ENCODE peak calls at places on chromosomes 1 and 21, in five cellular contexts. W is transverse colon, N is mesendoderm, K is esophagus squamous epithelium, V is ovary. A is an unnamed sample.

GRCh38 chr1:115426271-115426771 is 88.3 kb upstream of the NGF start:
- DNase-seq in W (no peak), N (peak; percentile 80), K (no peak), V (peak; percentile 38), A (peak; percentile 53)

GRCh38 chr1:1540015-1540816 is at the start of gene TMEM240:
- DNase-seq in W (peak; percentile 68), N (peak; percentile 84), K (no peak), V (peak; percentile 88), A (peak; percentile 62)

GRCh38 chr21:29181799-29182470 is 51.5 kb downstream of the MAP3K7CL start:
- DNase-seq in W (peak; percentile 48), N (peak; percentile 23), K (no peak), V (peak; percentile 26), A (no peak)

GRCh38 chr1:219990782-219991510 is 55.4 kb downstream of the EPRS1 start:
- DNase-seq in W (no peak), N (peak; percentile 28), K (no peak), V (no peak), A (no peak)

GRCh38 chr1:22808186-22808845 is 97.7 kb downstream of the EPHB2 start:
- DNase-seq in W (no peak), N (no peak), K (no peak), V (no peak), A (no peak)

GRCh38 chr1:18700530-18700929 is 69.9 kb downstream of the PAX7 start:
- DNase-seq in W (no peak), N (no peak), K (no peak), V (no peak), A (no peak)

GRCh38 chr1:149917590-149918144 is at the start of gene SV2A:
- DNase-seq in W (peak; percentile 53), N (peak; percentile 89), K (no peak), V (peak; percentile 61), A (no peak)

GRCh38 chr21:44399151-44399954 is 45.9 kb downstream of the TRPM2 start:
- DNase-seq in W (no peak), N (no peak), K (no peak), V (no peak), A (no peak)

GRCh38 chr1:57908471-57908870 is 484.6 kb upstream of the DAB1 start:
- DNase-seq in W (no peak), N (no peak), K (no peak), V (no peak), A (no peak)

GRCh38 chr1:68112835-68113243 is 62.4 kb upstream of the DIRAS3 start:
- DNase-seq in W (no peak), N (no peak), K (no peak), V (peak; percentile 44), A (no peak)

GRCh38 chr1:155044812-155045690 is 6.1 kb upstream of the ADAM15 start:
- DNase-seq in W (peak; percentile 85), N (peak; percentile 95), K (no peak), V (peak; percentile 61), A (peak; percentile 86)

GRCh38 chr1:200890818-200891773 is 3.6 kb upstream of the INAVA start:
- DNase-seq in W (peak; percentile 68), N (peak; percentile 97), K (no peak), V (no peak), A (peak; percentile 43)

GRCh38 chr1:29392036-29392435 is 155.7 kb downstream of the PTPRU start:
- DNase-seq in W (no peak), N (no peak), K (no peak), V (no peak), A (no peak)

GRCh38 chr1:165371588-165372235 is 15.2 kb upstream of the LMX1A start:
- DNase-seq in W (no peak), N (no peak), K (no peak), V (no peak), A (no peak)

GRCh38 chr1:48673725-48674124 is 103.0 kb downstream of the BEND5 start:
- DNase-seq in W (no peak), N (peak; percentile 80), K (no peak), V (no peak), A (no peak)

GRCh38 chr1:97350241-97350640 is 570.6 kb downstream of the DPYD start:
- DNase-seq in W (no peak), N (no peak), K (no peak), V (no peak), A (no peak)

GRCh38 chr1:25118554-25118953 is 113.7 kb downstream of the SYF2 start:
- DNase-seq in W (no peak), N (no peak), K (no peak), V (no peak), A (no peak)

GRCh38 chr1:183230403-183230802 is 44.3 kb downstream of the LAMC2 start:
- DNase-seq in W (no peak), N (no peak), K (no peak), V (no peak), A (no peak)

GRCh38 chr1:247111636-247112478 is 7.7 kb upstream of the ZNF669 start:
- DNase-seq in W (peak; percentile 69), N (peak; percentile 37), K (no peak), V (peak; percentile 66), A (peak; percentile 82)

GRCh38 chr1:153833171-153833570 is 58.0 kb downstream of the SLC27A3 start:
- DNase-seq in W (no peak), N (no peak), K (no peak), V (no peak), A (no peak)

GRCh38 chr1:178341218-178341956 is 155.4 kb downstream of the CLEC20A start:
- DNase-seq in W (peak; percentile 82), N (peak; percentile 97), K (no peak), V (no peak), A (no peak)

GRCh38 chr1:175319112-175319911 is 126.7 kb upstream of the KIAA0040 start:
- DNase-seq in W (peak; percentile 78), N (peak; percentile 78), K (no peak), V (peak; percentile 68), A (peak; percentile 79)

GRCh38 chr1:164953095-164953494 is 394.1 kb downstream of the PBX1 start:
- DNase-seq in W (no peak), N (peak; percentile 27), K (no peak), V (no peak), A (no peak)

GRCh38 chr1:53293123-53293522 is 34.7 kb downstream of the LRP8 start:
- DNase-seq in W (no peak), N (no peak), K (no peak), V (peak; percentile 22), A (no peak)

GRCh38 chr1:201630582-201630981 is 91.7 kb downstream of the NAV1 start:
- DNase-seq in W (no peak), N (no peak), K (no peak), V (no peak), A (no peak)

GRCh38 chr1:117541003-117541402 is 64.8 kb upstream of the TENT5C start:
- DNase-seq in W (no peak), N (no peak), K (no peak), V (no peak), A (peak; percentile 68)

GRCh38 chr1:217343907-217344306 is 287.0 kb downstream of the GPATCH2 start:
- DNase-seq in W (no peak), N (no peak), K (no peak), V (no peak), A (no peak)

GRCh38 chr1:203480525-203481084 is 5.0 kb downstream of the PRELP start:
- DNase-seq in W (peak; percentile 91), N (peak; percentile 80), K (no peak), V (peak; percentile 85), A (no peak)

GRCh38 chr21:33761104-33762036 is 119.1 kb downstream of the ITSN1 start:
- DNase-seq in W (no peak), N (peak; percentile 54), K (no peak), V (peak; percentile 21), A (no peak)

GRCh38 chr21:45059121-45059520 is 15.3 kb upstream of the ADARB1 start:
- DNase-seq in W (no peak), N (no peak), K (no peak), V (no peak), A (no peak)

GRCh38 chr1:54582566-54583306 is 34.7 kb downstream of the ACOT11 start:
- DNase-seq in W (no peak), N (peak; percentile 70), K (no peak), V (peak; percentile 25), A (no peak)

GRCh38 chr1:168960114-168960513 is 146.4 kb upstream of the ATP1B1 start:
- DNase-seq in W (no peak), N (no peak), K (no peak), V (no peak), A (no peak)

GRCh38 chr1:94496076-94496755 is 45.3 kb downstream of the F3 start:
- DNase-seq in W (no peak), N (no peak), K (no peak), V (no peak), A (no peak)

DNA sequence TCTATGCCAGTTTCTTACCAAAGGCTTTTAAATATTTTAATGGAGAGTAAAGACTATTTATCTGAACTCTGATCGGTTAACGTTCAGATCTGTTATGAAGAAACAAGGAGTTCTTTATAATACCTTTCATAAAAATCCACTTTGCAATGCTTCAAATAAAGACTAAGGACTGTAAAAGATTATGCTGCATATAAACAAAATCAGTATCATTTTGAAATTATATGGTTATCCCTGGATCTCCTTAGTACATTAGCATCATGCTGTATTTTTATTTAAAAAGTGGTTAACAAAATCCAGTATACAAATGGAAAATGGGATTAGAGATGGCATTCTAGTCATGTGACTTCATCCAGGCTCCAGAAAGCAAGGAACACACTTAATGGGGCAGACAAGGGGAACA is 386.8 kb downstream of the LMO4 start:
- DNase-seq in W (no peak), N (no peak), K (no peak), V (no peak), A (no peak)
- H3K4me1 ChIP-seq in W (peaks cover 9% of the 10 kb centered on the region), N (no peaks in the 10 kb centered on the region), K (no peaks in the 10 kb centered on the region), V (no peaks in the 10 kb centered on the region), A (no peaks in the 10 kb centered on the region)

GRCh38 chr1:40980453-40981121 is 1.1 kb downstream of the CTPS1 start:
- DNase-seq in W (peak; percentile 21), N (peak; percentile 67), K (no peak), V (no peak), A (no peak)
- H3K4me1 ChIP-seq in W (peaks cover 16% of the 10 kb centered on the region), N (peaks cover 10% of the 10 kb centered on the region), K (peaks cover 33% of the 10 kb centered on the region), V (peaks cover 18% of the 10 kb centered on the region), A (no peaks in the 10 kb centered on the region)

DNA sequence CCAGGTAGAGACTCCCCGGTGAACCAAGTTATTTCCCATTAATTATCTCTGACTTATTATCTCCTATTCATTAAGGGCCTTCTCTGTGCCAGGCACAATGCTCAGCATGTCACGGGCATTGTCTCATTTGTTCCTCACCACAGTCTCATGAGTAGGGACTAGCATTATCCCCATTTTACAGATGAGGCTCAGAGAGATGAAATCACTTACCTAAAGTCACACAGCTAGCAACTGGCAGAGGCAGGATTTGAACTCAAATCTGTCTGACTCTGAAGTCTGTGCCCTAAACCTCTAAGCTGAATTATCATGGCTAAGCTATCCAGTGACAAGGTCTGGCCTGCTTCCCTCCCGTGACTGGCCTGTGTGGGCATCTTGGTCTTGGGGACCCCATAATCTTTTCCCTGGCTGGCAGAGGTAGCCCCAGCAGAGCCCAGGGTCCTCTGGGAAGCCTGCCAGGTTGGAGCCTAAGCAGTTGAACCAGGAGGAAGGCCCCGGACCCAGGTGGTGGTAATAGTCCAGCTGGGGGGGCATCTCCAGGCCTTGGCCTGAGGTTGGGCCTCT is 4.5 kb downstream of the MAP7D1 start:
- DNase-seq in W (no peak), N (no peak), K (no peak), V (no peak), A (no peak)
- H3K4me1 ChIP-seq in W (peaks cover 43% of the 10 kb centered on the region), N (peaks cover 23% of the 10 kb centered on the region), K (peaks cover 64% of the 10 kb centered on the region), V (peaks cover 25% of the 10 kb centered on the region), A (peaks cover 9% of the 10 kb centered on the region)

DNA sequence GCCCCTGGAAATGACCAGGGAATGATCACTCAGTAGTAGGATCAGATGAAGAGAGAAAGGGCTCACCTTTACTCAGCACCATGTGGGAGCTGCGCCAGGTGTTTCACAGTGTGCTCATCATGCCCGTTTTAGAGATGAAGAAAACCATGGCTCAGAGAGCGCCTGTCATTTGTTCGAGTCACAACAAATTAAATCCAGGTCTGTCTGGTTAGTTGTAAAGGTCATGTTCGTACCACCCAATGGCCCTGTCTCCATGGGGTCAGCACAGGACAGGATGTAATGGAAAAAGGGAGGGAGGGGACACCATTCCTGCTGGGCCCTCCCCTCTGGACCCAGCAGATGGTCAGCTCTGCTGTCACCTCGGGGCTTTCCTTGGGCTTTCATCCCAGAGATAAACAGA is 15.2 kb downstream of the KIRREL1 start:
- DNase-seq in W (no peak), N (no peak), K (no peak), V (no peak), A (no peak)
- H3K4me1 ChIP-seq in W (peaks cover 45% of the 10 kb centered on the region), N (peaks cover 48% of the 10 kb centered on the region), K (peaks cover 80% of the 10 kb centered on the region), V (peaks cover 70% of the 10 kb centered on the region), A (no peaks in the 10 kb centered on the region)

A was measured in right lobe of liver.